ENCODE peak calls at places on chromosomes 4 and X, in nine cellular contexts. One of them, this sample, is unnamed.

GRCh38 chrX:151975228-151975593 is 735 bp upstream of the GABRE start:
- DNase-seq in mesothelial cell of epicardium: no peak
- DNase-seq in osteoblast: no peak
- DNase-seq in NB4: no peak
- DNase-seq in tibial nerve: no peak
- DNase-seq in astrocyte: no peak
- DNase-seq in CD4-positive, alpha-beta T cell: no peak
- DNase-seq in upper lobe of right lung: no peak
- DNase-seq in fibroblast of mammary gland: no peak
- DNase-seq in this sample: no peak

GRCh38 chr4:19689511-19689910 is 562.2 kb upstream of the SLIT2 start:
- DNase-seq in tibial nerve: no peak
- DNase-seq in astrocyte: peak; percentile 92
- DNase-seq in fibroblast of mammary gland: peak; percentile 41
- DNase-seq in mesothelial cell of epicardium: no peak
- DNase-seq in osteoblast: peak; percentile 75
- DNase-seq in upper lobe of right lung: no peak
- DNase-seq in CD4-positive, alpha-beta T cell: no peak
- DNase-seq in NB4: no peak
- DNase-seq in this sample: no peak

GRCh38 chrX:141176586-141177451 is at the start of gene LDOC1:
- DNase-seq in CD4-positive, alpha-beta T cell: peak; percentile 47
- DNase-seq in mesothelial cell of epicardium: peak; percentile 75
- DNase-seq in tibial nerve: peak; percentile 56
- DNase-seq in osteoblast: peak; percentile 90
- DNase-seq in fibroblast of mammary gland: peak; percentile 71
- DNase-seq in NB4: no peak
- DNase-seq in upper lobe of right lung: peak; percentile 86
- DNase-seq in astrocyte: peak; percentile 58
- DNase-seq in this sample: peak; percentile 60

GRCh38 chr4:7640136-7640535 is 205.4 kb upstream of the PSAPL1 start:
- DNase-seq in upper lobe of right lung: no peak
- DNase-seq in CD4-positive, alpha-beta T cell: no peak
- DNase-seq in fibroblast of mammary gland: no peak
- DNase-seq in NB4: no peak
- DNase-seq in tibial nerve: no peak
- DNase-seq in osteoblast: no peak
- DNase-seq in astrocyte: no peak
- DNase-seq in mesothelial cell of epicardium: no peak
- DNase-seq in this sample: no peak

GRCh38 chr4:128776794-128777216 is 32.7 kb upstream of the JADE1 start:
- DNase-seq in mesothelial cell of epicardium: no peak
- DNase-seq in tibial nerve: no peak
- DNase-seq in fibroblast of mammary gland: peak; percentile 89
- DNase-seq in upper lobe of right lung: peak; percentile 90
- DNase-seq in osteoblast: peak; percentile 89
- DNase-seq in NB4: no peak
- DNase-seq in astrocyte: peak; percentile 97
- DNase-seq in CD4-positive, alpha-beta T cell: no peak
- DNase-seq in this sample: no peak

GRCh38 chr4:77861500-77861899 is 1.1 kb upstream of the MRPL1 start:
- DNase-seq in fibroblast of mammary gland: peak; percentile 18
- DNase-seq in osteoblast: peak; percentile 48
- DNase-seq in mesothelial cell of epicardium: no peak
- DNase-seq in astrocyte: peak; percentile 37
- DNase-seq in upper lobe of right lung: no peak
- DNase-seq in CD4-positive, alpha-beta T cell: no peak
- DNase-seq in NB4: no peak
- DNase-seq in tibial nerve: no peak
- DNase-seq in this sample: no peak

GRCh38 chr4:143375326-143376073 is 38.8 kb downstream of the GAB1 start:
- DNase-seq in NB4: peak; percentile 10
- DNase-seq in upper lobe of right lung: no peak
- DNase-seq in CD4-positive, alpha-beta T cell: no peak
- DNase-seq in osteoblast: no peak
- DNase-seq in fibroblast of mammary gland: peak; percentile 38
- DNase-seq in mesothelial cell of epicardium: no peak
- DNase-seq in astrocyte: no peak
- DNase-seq in tibial nerve: no peak
- DNase-seq in this sample: no peak

GRCh38 chrX:96436105-96436504 is 248.5 kb upstream of the DIAPH2 start:
- DNase-seq in NB4: no peak
- DNase-seq in upper lobe of right lung: no peak
- DNase-seq in osteoblast: peak; percentile 10
- DNase-seq in tibial nerve: no peak
- DNase-seq in astrocyte: peak; percentile 55
- DNase-seq in fibroblast of mammary gland: peak; percentile 80
- DNase-seq in CD4-positive, alpha-beta T cell: no peak
- DNase-seq in mesothelial cell of epicardium: no peak
- DNase-seq in this sample: no peak

GRCh38 chr4:67749286-67749685 is 4.9 kb downstream of the GNRHR start:
- DNase-seq in upper lobe of right lung: no peak
- DNase-seq in CD4-positive, alpha-beta T cell: no peak
- DNase-seq in osteoblast: no peak
- DNase-seq in tibial nerve: no peak
- DNase-seq in astrocyte: no peak
- DNase-seq in fibroblast of mammary gland: no peak
- DNase-seq in NB4: no peak
- DNase-seq in mesothelial cell of epicardium: no peak
- DNase-seq in this sample: no peak

GRCh38 chrX:10569946-10570345 is 50.4 kb downstream of the MID1 start:
- DNase-seq in osteoblast: no peak
- DNase-seq in astrocyte: peak; percentile 58
- DNase-seq in upper lobe of right lung: no peak
- DNase-seq in fibroblast of mammary gland: peak; percentile 56
- DNase-seq in mesothelial cell of epicardium: no peak
- DNase-seq in tibial nerve: no peak
- DNase-seq in NB4: no peak
- DNase-seq in CD4-positive, alpha-beta T cell: no peak
- DNase-seq in this sample: no peak

GRCh38 chr4:80694178-80694577 is 336.3 kb upstream of the BMP3 start:
- DNase-seq in NB4: no peak
- DNase-seq in fibroblast of mammary gland: no peak
- DNase-seq in astrocyte: peak; percentile 26
- DNase-seq in tibial nerve: no peak
- DNase-seq in upper lobe of right lung: no peak
- DNase-seq in mesothelial cell of epicardium: no peak
- DNase-seq in osteoblast: no peak
- DNase-seq in CD4-positive, alpha-beta T cell: no peak
- DNase-seq in this sample: no peak

GRCh38 chrX:24485976-24486680 is 21.0 kb downstream of the PDK3 start:
- DNase-seq in mesothelial cell of epicardium: no peak
- DNase-seq in CD4-positive, alpha-beta T cell: no peak
- DNase-seq in fibroblast of mammary gland: no peak
- DNase-seq in osteoblast: no peak
- DNase-seq in upper lobe of right lung: no peak
- DNase-seq in tibial nerve: no peak
- DNase-seq in astrocyte: no peak
- DNase-seq in NB4: no peak
- DNase-seq in this sample: no peak

GRCh38 chr4:108559067-108559793 is 61.1 kb upstream of the RPL34 start:
- DNase-seq in astrocyte: no peak
- DNase-seq in mesothelial cell of epicardium: no peak
- DNase-seq in tibial nerve: no peak
- DNase-seq in upper lobe of right lung: no peak
- DNase-seq in fibroblast of mammary gland: no peak
- DNase-seq in NB4: no peak
- DNase-seq in osteoblast: no peak
- DNase-seq in CD4-positive, alpha-beta T cell: no peak
- DNase-seq in this sample: no peak

GRCh38 chrX:46588263-46588662 is 14.7 kb downstream of the CHST7 start:
- DNase-seq in upper lobe of right lung: no peak
- DNase-seq in osteoblast: no peak
- DNase-seq in tibial nerve: peak; percentile 70
- DNase-seq in NB4: peak; percentile 48
- DNase-seq in mesothelial cell of epicardium: no peak
- DNase-seq in CD4-positive, alpha-beta T cell: peak; percentile 21
- DNase-seq in astrocyte: peak; percentile 70
- DNase-seq in fibroblast of mammary gland: peak; percentile 67
- DNase-seq in this sample: no peak

GRCh38 chr4:170109586-170110289 is 20.0 kb upstream of the AADAT start:
- DNase-seq in fibroblast of mammary gland: peak; percentile 90
- DNase-seq in NB4: no peak
- DNase-seq in tibial nerve: no peak
- DNase-seq in mesothelial cell of epicardium: no peak
- DNase-seq in CD4-positive, alpha-beta T cell: no peak
- DNase-seq in astrocyte: peak; percentile 40
- DNase-seq in osteoblast: no peak
- DNase-seq in upper lobe of right lung: no peak
- DNase-seq in this sample: no peak

GRCh38 chr4:168917150-168917779 is 92.8 kb downstream of the CBR4 start:
- DNase-seq in upper lobe of right lung: no peak
- DNase-seq in osteoblast: no peak
- DNase-seq in CD4-positive, alpha-beta T cell: no peak
- DNase-seq in fibroblast of mammary gland: peak; percentile 71
- DNase-seq in mesothelial cell of epicardium: no peak
- DNase-seq in tibial nerve: peak; percentile 57
- DNase-seq in NB4: peak; percentile 47
- DNase-seq in astrocyte: peak; percentile 16
- DNase-seq in this sample: no peak

DNA sequence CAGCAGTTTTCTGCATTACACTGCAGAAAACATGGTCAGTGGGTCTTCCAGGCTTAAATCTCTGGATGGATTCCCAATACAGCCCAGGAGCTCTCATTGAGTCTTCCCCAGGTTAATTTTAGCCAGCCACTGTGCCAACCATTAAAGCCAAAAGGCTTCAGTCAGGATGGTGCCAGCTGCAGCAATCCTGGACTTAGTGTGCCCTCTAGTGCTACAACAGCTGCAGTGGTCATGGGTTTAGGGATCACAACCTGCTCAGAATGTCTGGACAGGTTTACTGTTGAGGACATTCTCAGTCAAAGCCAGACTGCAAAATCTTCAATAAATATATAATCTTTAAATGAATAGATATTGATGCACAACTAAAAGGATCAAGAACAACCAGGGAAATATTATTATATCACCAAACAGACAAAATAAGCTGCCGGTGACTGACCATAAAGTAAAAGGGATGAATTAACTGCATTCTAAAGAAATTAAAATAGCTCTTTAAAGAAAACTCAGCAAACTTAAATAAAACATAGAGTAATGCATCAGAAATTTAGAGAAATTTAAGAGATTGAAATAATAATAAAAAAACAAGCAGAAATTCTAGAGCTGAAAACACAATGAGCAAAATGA is 639.9 kb downstream of the SPOCK3 start:
- DNase-seq in upper lobe of right lung: no peak
- DNase-seq in tibial nerve: no peak
- DNase-seq in fibroblast of mammary gland: peak; percentile 41
- DNase-seq in osteoblast: peak; percentile 77
- DNase-seq in NB4: peak; percentile 32
- DNase-seq in CD4-positive, alpha-beta T cell: no peak
- DNase-seq in astrocyte: peak; percentile 34
- DNase-seq in mesothelial cell of epicardium: no peak
- DNase-seq in this sample: no peak
- TF ChIP-seq CTCF in upper lobe of right lung: no peak
- TF ChIP-seq CTCF in tibial nerve: no peak
- TF ChIP-seq CTCF in fibroblast of mammary gland: peak; percentile 66
- TF ChIP-seq CTCF in osteoblast: peak; percentile 71
- TF ChIP-seq CTCF in NB4: peak; percentile 53
- TF ChIP-seq CTCF in CD4-positive, alpha-beta T cell: no peak
- TF ChIP-seq CTCF in astrocyte: peak; percentile 85
- TF ChIP-seq CTCF in mesothelial cell of epicardium: no peak
- TF ChIP-seq CTCF in this sample: no peak

DNA sequence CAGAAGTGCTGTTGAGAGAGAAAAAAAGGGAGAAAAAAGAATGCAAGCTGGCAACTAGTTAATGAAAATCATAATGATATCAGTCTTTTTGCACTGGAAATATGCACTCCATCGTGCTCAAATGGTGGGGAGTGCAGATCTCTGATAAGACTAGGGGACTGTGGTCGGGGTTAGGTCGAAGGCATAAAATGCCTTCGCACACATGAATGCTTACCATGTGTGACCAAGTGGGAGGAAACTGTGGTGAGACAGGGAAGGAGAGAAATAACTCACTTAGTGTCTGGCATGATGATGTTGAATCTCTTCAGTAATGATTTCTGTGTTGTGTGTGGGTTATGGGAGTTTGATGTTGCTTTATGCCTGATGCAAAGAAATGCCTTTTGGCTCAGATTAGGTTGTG is 358.9 kb downstream of the FBXO8 start:
- DNase-seq in mesothelial cell of epicardium: no peak
- DNase-seq in fibroblast of mammary gland: no peak
- DNase-seq in upper lobe of right lung: no peak
- DNase-seq in NB4: peak; percentile 7
- DNase-seq in astrocyte: peak; percentile 37
- DNase-seq in CD4-positive, alpha-beta T cell: no peak
- DNase-seq in osteoblast: no peak
- DNase-seq in tibial nerve: no peak
- DNase-seq in this sample: no peak
- TF ChIP-seq CTCF in mesothelial cell of epicardium: no peak
- TF ChIP-seq CTCF in fibroblast of mammary gland: no peak
- TF ChIP-seq CTCF in upper lobe of right lung: no peak
- TF ChIP-seq CTCF in NB4: no peak
- TF ChIP-seq CTCF in astrocyte: no peak
- TF ChIP-seq CTCF in CD4-positive, alpha-beta T cell: no peak
- TF ChIP-seq CTCF in osteoblast: no peak
- TF ChIP-seq CTCF in tibial nerve: no peak
- TF ChIP-seq CTCF in this sample: no peak

DNA sequence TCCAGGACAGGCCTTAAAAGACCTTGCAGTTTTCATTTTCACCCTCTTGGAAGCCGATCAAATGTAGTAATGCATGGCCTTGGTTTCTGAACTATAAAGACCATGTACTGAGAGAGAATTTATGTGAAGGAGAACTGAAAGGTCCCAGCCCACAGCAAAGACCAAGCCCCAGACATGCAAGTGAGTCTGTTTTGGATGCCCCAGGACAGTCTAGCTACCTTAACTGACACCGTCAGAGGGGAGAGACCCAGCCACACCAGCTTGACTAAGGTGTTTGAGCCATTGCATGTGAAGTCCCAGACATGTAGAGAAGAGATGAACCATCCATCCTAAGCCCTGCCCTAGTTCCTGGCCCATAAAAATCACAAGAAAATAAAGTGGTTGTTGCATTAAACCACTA is 316.8 kb upstream of the GATB start:
- DNase-seq in mesothelial cell of epicardium: no peak
- DNase-seq in NB4: no peak
- DNase-seq in upper lobe of right lung: no peak
- DNase-seq in astrocyte: no peak
- DNase-seq in tibial nerve: no peak
- DNase-seq in CD4-positive, alpha-beta T cell: no peak
- DNase-seq in fibroblast of mammary gland: no peak
- DNase-seq in osteoblast: no peak
- DNase-seq in this sample: no peak
- TF ChIP-seq CTCF in mesothelial cell of epicardium: no peak
- TF ChIP-seq CTCF in NB4: no peak
- TF ChIP-seq CTCF in upper lobe of right lung: no peak
- TF ChIP-seq CTCF in astrocyte: no peak
- TF ChIP-seq CTCF in tibial nerve: no peak
- TF ChIP-seq CTCF in CD4-positive, alpha-beta T cell: no peak
- TF ChIP-seq CTCF in fibroblast of mammary gland: no peak
- TF ChIP-seq CTCF in osteoblast: no peak
- TF ChIP-seq CTCF in this sample: no peak

DNA sequence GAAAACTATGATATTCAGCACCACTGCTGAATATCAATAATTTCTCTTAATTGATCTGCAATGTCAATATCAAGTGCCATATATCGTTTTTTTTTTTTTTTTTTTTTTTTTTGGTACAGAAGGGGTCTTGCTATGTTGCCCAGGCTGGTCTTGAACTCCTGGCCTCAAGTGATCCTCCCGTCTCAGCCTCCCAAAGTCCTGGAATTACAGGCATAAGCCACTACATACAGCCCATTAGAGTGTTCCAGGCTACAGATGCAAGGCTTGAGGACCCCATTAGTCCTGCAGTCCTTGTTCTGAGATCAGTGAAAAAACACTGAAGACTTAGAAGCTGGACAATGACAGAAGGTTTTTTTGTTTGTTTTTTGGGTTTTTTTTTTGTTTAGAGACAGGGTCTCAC is 48.3 kb downstream of the PPP3CA start:
- DNase-seq in osteoblast: no peak
- DNase-seq in upper lobe of right lung: no peak
- DNase-seq in CD4-positive, alpha-beta T cell: no peak
- DNase-seq in astrocyte: no peak
- DNase-seq in fibroblast of mammary gland: no peak
- DNase-seq in mesothelial cell of epicardium: no peak
- DNase-seq in NB4: no peak
- DNase-seq in tibial nerve: no peak
- DNase-seq in this sample: no peak
- TF ChIP-seq CTCF in osteoblast: no peak
- TF ChIP-seq CTCF in upper lobe of right lung: no peak
- TF ChIP-seq CTCF in CD4-positive, alpha-beta T cell: no peak
- TF ChIP-seq CTCF in astrocyte: no peak
- TF ChIP-seq CTCF in fibroblast of mammary gland: no peak
- TF ChIP-seq CTCF in mesothelial cell of epicardium: no peak
- TF ChIP-seq CTCF in NB4: no peak
- TF ChIP-seq CTCF in tibial nerve: no peak
- TF ChIP-seq CTCF in this sample: no peak

This sample was measured in activated B cell treated with CpG ODN at 0.5 μM for 24 hours.